ENCODE peak calls at places on chromosomes 16 and 17, in ten cellular contexts. C is RPMI8226; E is CD4-positive, alpha-beta T cell; H is HTR-8/SVneo; T is NCI-H82; M is stimulated activated naive CD8-positive, alpha-beta T cell treated with anti-CD3 and anti-CD28 coated beads, Interleukin-15, Interleukin-2, amounts not matched to agents 100 U/mL and 50 U/mL, for 24 hours; D is stimulated activated CD8-positive, alpha-beta memory T cell treated with anti-CD3 and anti-CD28 coated beads, Interleukin-4, amount 100 ng/mL, for 4 hours; N is stromal cell of bone marrow; L is naive thymus-derived CD8-positive, alpha-beta T cell; A is PC-9. J is an unnamed sample.

GRCh38 chr17:28407130-28407973 is 1.3 kb upstream of the SLC46A1 start:
- DNase-seq in C (no peak), E (no peak), H (peak), T (peak), M (no peak), D (no peak), N (no peak), L (no peak), A (peak), J (no peak)

GRCh38 chr17:40622509-40622928 is 25.1 kb downstream of the SMARCE1 start:
- DNase-seq in C (no peak), E (no peak), H (no peak), T (no peak), M (peak), D (no peak), N (no peak), L (peak), A (no peak), J (no peak)

GRCh38 chr17:10114931-10115535 is 83.4 kb downstream of the GAS7 start:
- DNase-seq in C (peak), E (peak), H (peak), T (peak), M (peak), D (peak), N (peak), L (peak), A (no peak), J (no peak)

GRCh38 chr16:14007460-14007859 is 63.7 kb upstream of the MRTFB start:
- DNase-seq in C (peak), E (no peak), H (no peak), T (no peak), M (no peak), D (no peak), N (no peak), L (no peak), A (no peak), J (no peak)

GRCh38 chr16:66082424-66082823 is 284.1 kb upstream of the CDH5 start:
- DNase-seq in C (no peak), E (no peak), H (no peak), T (no peak), M (no peak), D (no peak), N (no peak), L (no peak), A (no peak), J (no peak)

GRCh38 chr16:19295393-19295792 is 9.9 kb downstream of the CLEC19A start:
- DNase-seq in C (no peak), E (no peak), H (no peak), T (no peak), M (no peak), D (no peak), N (no peak), L (no peak), A (no peak), J (no peak)

GRCh38 chr16:74563828-74564263 is 43.1 kb downstream of the GLG1 start:
- DNase-seq in C (no peak), E (no peak), H (no peak), T (no peak), M (peak), D (peak), N (peak), L (no peak), A (peak), J (peak)

GRCh38 chr17:49299996-49300395 is 62.1 kb downstream of the ZNF652 start:
- DNase-seq in C (no peak), E (no peak), H (no peak), T (no peak), M (no peak), D (no peak), N (no peak), L (no peak), A (no peak), J (no peak)

GRCh38 chr17:73720187-73720834 is 76.1 kb upstream of the SDK2 start:
- DNase-seq in C (no peak), E (no peak), H (no peak), T (peak), M (no peak), D (no peak), N (no peak), L (peak), A (no peak), J (no peak)

GRCh38 chr17:15944720-15945492 is at the start of gene ADORA2B:
- DNase-seq in C (peak), E (peak), H (peak), T (peak), M (peak), D (peak), N (no peak), L (no peak), A (peak), J (no peak)

GRCh38 chr16:5633845-5634440 is 536.3 kb upstream of the EEF2KMT start:
- DNase-seq in C (peak), E (no peak), H (peak), T (peak), M (no peak), D (no peak), N (no peak), L (no peak), A (no peak), J (peak)

GRCh38 chr16:89863741-89864391 is 9.5 kb upstream of the TCF25 start:
- DNase-seq in C (peak), E (no peak), H (no peak), T (no peak), M (peak), D (peak), N (no peak), L (no peak), A (no peak), J (no peak)

GRCh38 chr17:8803531-8804416 is 4.6 kb upstream of the MFSD6L start:
- DNase-seq in C (peak), E (no peak), H (peak), T (peak), M (no peak), D (no peak), N (no peak), L (no peak), A (peak), J (no peak)

GRCh38 chr17:17258998-17259397 is 22.0 kb upstream of the FLCN start:
- DNase-seq in C (no peak), E (no peak), H (no peak), T (no peak), M (no peak), D (no peak), N (no peak), L (no peak), A (no peak), J (no peak)

GRCh38 chr16:66026211-66026610 is 340.3 kb upstream of the CDH5 start:
- DNase-seq in C (no peak), E (no peak), H (peak), T (peak), M (no peak), D (no peak), N (no peak), L (no peak), A (no peak), J (no peak)

GRCh38 chr16:85352221-85352620 is 239.9 kb upstream of the CIBAR2 start:
- DNase-seq in C (no peak), E (no peak), H (no peak), T (no peak), M (no peak), D (no peak), N (no peak), L (no peak), A (no peak), J (no peak)

GRCh38 chr16:68629315-68629900 is 15.7 kb upstream of the CDH3 start:
- DNase-seq in C (no peak), E (no peak), H (no peak), T (no peak), M (no peak), D (no peak), N (no peak), L (no peak), A (no peak), J (no peak)

GRCh38 chr16:11792404-11793260 is 4.4 kb downstream of the ZC3H7A start:
- DNase-seq in C (no peak), E (no peak), H (no peak), T (peak), M (no peak), D (no peak), N (no peak), L (no peak), A (no peak), J (no peak)